ENCODE peak calls at places on chromosomes 16 and 17, in seven cellular contexts. C is sigmoid colon, A is breast epithelium, J is stomach, Y is prostate gland, O is spleen, T is upper lobe of left lung. G is an unnamed sample. For H3K9me3 and H3K4me1, the result is how much of the 10 kb centered on the place peaks cover.

GRCh38 chr16:60337671-60338070 is 1603.6 kb upstream of the GOT2 start:
- DNase-seq in J (no peak), T (no peak), Y (no peak), C (no peak), O (no peak), A (no peak), G (no peak)

GRCh38 chr16:88817785-88818609 is 6.3 kb upstream of the APRT start:
- DNase-seq in C (no peak), Y (no peak), J (no peak), T (no peak), A (no peak), O (no peak), G (no peak)

GRCh38 chr17:28372203-28372944 is 880 bp downstream of the SARM1 start:
- DNase-seq in T (no peak), A (no peak), J (no peak), Y (no peak), O (peak), C (no peak), G (no peak)

GRCh38 chr16:997440-998051 is 16.0 kb downstream of the SOX8 start:
- DNase-seq in C (no peak), A (no peak), O (no peak), Y (peak), T (peak), J (peak), G (peak)

GRCh38 chr16:85724936-85725335 is 26.0 kb downstream of the C16orf74 start:
- DNase-seq in J (no peak), T (no peak), C (no peak), O (no peak), Y (no peak), A (no peak), G (no peak)

GRCh38 chr17:8647202-8647601 is 16.7 kb upstream of the MYH10 start:
- DNase-seq in J (no peak), C (no peak), Y (no peak), T (no peak), A (no peak), O (no peak), G (no peak)

GRCh38 chr16:50093607-50094570 is 28.1 kb downstream of the HEATR3 start:
- DNase-seq in Y (peak), C (peak), A (no peak), O (no peak), J (peak), T (peak), G (peak)

GRCh38 chr16:66435896-66436295 is 8.8 kb downstream of the BEAN1 start:
- DNase-seq in J (no peak), A (no peak), T (no peak), C (no peak), Y (no peak), O (no peak), G (no peak)

GRCh38 chr16:86239381-86239780 is 270.9 kb upstream of the FOXF1 start:
- DNase-seq in O (no peak), Y (no peak), T (no peak), J (no peak), C (peak), A (no peak), G (no peak)

GRCh38 chr17:41625602-41626001 is 1.2 kb upstream of the KRT17 start:
- DNase-seq in Y (peak), C (peak), J (no peak), O (peak), A (peak), T (no peak), G (no peak)

GRCh38 chr16:85451646-85452363 is 161.3 kb upstream of the GSE1 start:
- DNase-seq in J (no peak), Y (no peak), O (no peak), C (no peak), A (no peak), T (no peak), G (no peak)

GRCh38 chr16:84048306-84048705 is 5.7 kb upstream of the SLC38A8 start:
- DNase-seq in O (peak), Y (peak), J (peak), A (no peak), C (peak), T (no peak), G (no peak)

GRCh38 chr17:57114085-57114673 is 29.1 kb downstream of the AKAP1 start:
- DNase-seq in A (no peak), J (peak), Y (no peak), T (peak), O (peak), C (no peak), G (peak)

GRCh38 chr17:49414271-49414621 is 436 bp downstream of the PHB1 start:
- DNase-seq in J (no peak), A (no peak), O (no peak), T (no peak), Y (no peak), C (no peak), G (peak)

GRCh38 chr17:1153795-1154546 is 25.8 kb downstream of the ABR start:
- DNase-seq in T (no peak), A (no peak), C (peak), J (no peak), O (no peak), Y (no peak), G (peak)

GRCh38 chr16:959232-960040 is 11.3 kb downstream of the LMF1 start:
- DNase-seq in C (no peak), O (no peak), Y (no peak), T (no peak), J (no peak), A (no peak), G (no peak)

GRCh38 chr16:21619765-21620462 is 20.5 kb downstream of the METTL9 start:
- DNase-seq in J (no peak), C (no peak), O (no peak), Y (no peak), A (no peak), T (no peak), G (no peak)

GRCh38 chr17:61426482-61427304 is 25.5 kb upstream of the TBX4 start:
- DNase-seq in T (no peak), J (no peak), O (no peak), A (no peak), Y (no peak), C (no peak), G (no peak)

GRCh38 chr16:89615176-89615575 is 1.7 kb downstream of the DPEP1 start:
- DNase-seq in T (no peak), J (no peak), O (no peak), C (no peak), Y (no peak), A (no peak), G (no peak)

GRCh38 chr17:60501589-60501988 is 24.5 kb downstream of the APPBP2 start:
- DNase-seq in T (no peak), O (no peak), C (no peak), A (no peak), J (no peak), Y (no peak), G (no peak)

GRCh38 chr17:41848788-41849187 is 11.2 kb downstream of the KLHL10 start:
- DNase-seq in T (no peak), C (no peak), A (no peak), O (no peak), Y (no peak), J (no peak), G (no peak)

GRCh38 chr17:44354582-44355309 is 8.9 kb downstream of the FAM171A2 start:
- DNase-seq in C (no peak), A (no peak), O (peak), Y (no peak), T (peak), J (no peak), G (peak)

GRCh38 chr17:30990458-30990857 is 19.6 kb downstream of the RNF135 start:
- DNase-seq in A (no peak), Y (no peak), C (no peak), J (no peak), O (no peak), T (no peak), G (no peak)

GRCh38 chr16:12339686-12340085 is 363.2 kb downstream of the SNX29 start:
- DNase-seq in C (no peak), Y (no peak), T (no peak), O (no peak), J (no peak), A (no peak), G (no peak)

GRCh38 chr17:4658478-4659305 is 17.2 kb upstream of the ALOX15 start:
- DNase-seq in J (no peak), A (no peak), Y (no peak), O (no peak), C (no peak), T (no peak), G (no peak)

GRCh38 chr17:33113281-33114010 is 121.8 kb downstream of the SPACA3 start:
- DNase-seq in O (no peak), C (no peak), Y (no peak), J (no peak), A (no peak), T (no peak), G (no peak)

GRCh38 chr17:78224226-78225087 is 7.0 kb upstream of the TMEM235 start:
- DNase-seq in A (no peak), T (no peak), C (no peak), J (no peak), Y (no peak), O (no peak), G (no peak)

GRCh38 chr16:84087461-84088151 is 29.1 kb downstream of the MBTPS1 start:
- DNase-seq in O (no peak), C (no peak), T (no peak), Y (no peak), J (no peak), A (no peak), G (no peak)

GRCh38 chr16:81817789-81818304 is 38.8 kb downstream of the PLCG2 start:
- DNase-seq in A (no peak), O (peak), T (peak), C (no peak), Y (no peak), J (peak), G (peak)

GRCh38 chr17:40443196-40443987 is at the start of gene IGFBP4:
- DNase-seq in A (peak), Y (peak), O (peak), J (peak), C (peak), T (peak), G (peak)

GRCh38 chr16:58499615-58500328 is at the start of gene NDRG4:
- DNase-seq in O (peak), A (peak), T (peak), J (peak), Y (no peak), C (peak), G (peak)

GRCh38 chr17:16346721-16347271 is 6.5 kb downstream of the CENPV start:
- DNase-seq in A (no peak), T (no peak), J (no peak), C (peak), O (no peak), Y (no peak), G (no peak)
- TF ChIP-seq POLR2AphosphoS5 in A (no peak), T (no peak), J (no peak), C (no peak), O (no peak), Y (no peak), G (no peak)

DNA sequence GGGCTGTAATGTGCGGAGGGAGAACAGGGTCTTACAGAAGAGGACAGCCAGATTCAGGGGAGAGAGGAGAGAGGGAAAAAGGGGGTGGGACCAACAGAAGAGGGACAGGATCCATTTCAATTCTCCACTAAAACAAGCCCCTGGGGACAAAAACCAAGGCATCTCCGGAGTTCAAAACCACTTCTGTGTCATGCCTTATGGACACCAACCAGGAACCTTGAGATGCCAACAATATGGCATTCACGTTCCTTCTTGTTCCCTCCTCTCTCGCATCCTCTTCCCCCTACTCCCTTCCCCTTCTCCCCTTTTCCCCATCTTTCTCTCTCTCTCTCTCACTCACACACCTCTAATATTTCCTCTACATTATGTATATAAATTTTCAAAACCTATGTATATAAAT is 123.2 kb downstream of the SLC39A11 start:
- DNase-seq in C (no peak), J (no peak), O (no peak), T (no peak), Y (no peak), A (no peak), G (no peak)
- H3K9me3 ChIP-seq in C (under half), J (under half), O (under half), T (under half), Y (under half), A (under half), G (under half)

GRCh38 chr17:17535957-17536356 is 39.8 kb upstream of the RASD1 start:
- DNase-seq in J (peak), T (peak), C (peak), O (no peak), A (peak), Y (peak), G (peak)
- H3K4me1 ChIP-seq in J (half or more), T (under half), C (under half), O (under half), A (under half), Y (under half), G (under half)

DNA sequence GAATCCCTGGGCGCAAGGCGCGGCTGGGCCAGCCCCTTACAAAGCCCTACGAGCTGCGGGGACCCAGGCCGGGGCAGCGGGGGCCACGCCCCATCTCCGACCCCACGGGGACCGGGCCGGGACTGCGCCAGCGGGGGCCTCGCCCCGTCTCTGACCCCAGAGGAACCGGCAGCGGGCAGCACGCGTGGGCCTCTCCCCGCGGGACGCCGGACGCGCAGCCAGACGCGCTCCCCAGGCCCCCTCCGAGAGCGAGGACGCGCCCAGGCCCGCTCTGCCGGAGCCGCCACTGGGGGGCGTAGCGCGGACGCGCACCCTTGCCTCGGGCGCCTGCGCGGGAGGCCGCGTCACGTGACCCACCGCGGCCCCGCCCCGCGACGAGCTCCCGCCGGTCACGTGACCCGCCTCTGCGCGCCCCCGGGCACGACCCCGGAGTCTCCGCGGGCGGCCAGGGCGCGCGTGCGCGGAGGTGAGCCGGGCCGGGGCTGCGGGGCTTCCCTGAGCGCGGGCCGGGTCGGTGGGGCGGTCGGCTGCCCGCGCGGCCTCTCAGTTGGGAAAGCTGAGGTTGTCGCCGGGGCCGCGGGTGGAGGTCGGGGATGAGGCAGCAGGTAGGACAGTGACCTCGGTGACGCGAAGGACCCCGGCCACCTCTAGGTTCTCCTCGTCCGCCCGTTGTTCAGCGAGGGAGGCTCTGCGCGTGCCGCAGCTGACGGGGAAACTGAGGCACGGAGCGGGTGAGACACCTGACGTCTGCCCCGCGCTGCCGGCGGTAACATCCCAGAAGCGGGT is at the start of gene GAA:
- DNase-seq in J (peak), A (peak), C (peak), Y (peak), O (peak), T (peak), G (peak)
- TF ChIP-seq POLR2AphosphoS5 in J (peak), A (no peak), C (peak), Y (no peak), O (peak), T (peak), G (no peak)

GRCh38 chr17:27153005-27153404 is 140.9 kb upstream of the WSB1 start:
- DNase-seq in A (no peak), C (no peak), Y (no peak), O (peak), T (no peak), J (no peak), G (no peak)
- H3K9me3 ChIP-seq in A (under half), C (under half), Y (under half), O (under half), T (under half), J (under half), G (under half)

DNA sequence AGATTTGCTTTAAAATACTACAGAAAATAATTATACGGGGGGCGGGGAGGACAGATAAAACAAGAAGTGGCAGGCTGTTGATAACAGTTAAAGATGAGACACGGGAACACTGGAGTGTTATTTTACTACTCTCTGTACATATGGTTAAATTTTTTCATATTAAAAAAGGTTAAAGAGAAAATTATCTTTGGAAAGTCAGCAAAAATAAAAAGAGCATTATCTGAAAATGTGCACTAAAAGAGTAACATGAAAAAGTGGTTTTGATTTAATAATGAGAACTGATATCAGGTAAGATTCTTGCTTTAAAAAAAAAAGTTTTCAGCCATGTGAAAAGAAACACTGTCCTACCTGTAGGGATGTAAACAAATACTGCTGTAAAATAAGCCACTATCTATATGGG is 46.9 kb downstream of the ERN1 start:
- DNase-seq in O (no peak), A (no peak), J (no peak), Y (no peak), T (no peak), C (no peak), G (no peak)
- H3K4me1 ChIP-seq in O (under half), A (under half), J (half or more), Y (under half), T (half or more), C (under half), G (under half)

GRCh38 chr17:38672788-38673713 is 1.7 kb downstream of the EPOP start:
- DNase-seq in O (peak), A (no peak), C (no peak), Y (no peak), J (no peak), T (no peak), G (no peak)

GRCh38 chr17:38674749-38675615 is at the start of gene EPOP:
- DNase-seq in A (peak), J (peak), T (peak), Y (peak), C (peak), O (peak), G (peak)

GRCh38 chr17:38674013-38674748 is 576 bp downstream of the EPOP start:
- DNase-seq in Y (no peak), T (peak), O (peak), J (peak), A (no peak), C (no peak), G (peak)

GRCh38 chr17:38673714-38674012 is 1.1 kb downstream of the EPOP start:
- DNase-seq in A (no peak), T (no peak), C (no peak), J (peak), O (no peak), Y (no peak), G (no peak)

DNA sequence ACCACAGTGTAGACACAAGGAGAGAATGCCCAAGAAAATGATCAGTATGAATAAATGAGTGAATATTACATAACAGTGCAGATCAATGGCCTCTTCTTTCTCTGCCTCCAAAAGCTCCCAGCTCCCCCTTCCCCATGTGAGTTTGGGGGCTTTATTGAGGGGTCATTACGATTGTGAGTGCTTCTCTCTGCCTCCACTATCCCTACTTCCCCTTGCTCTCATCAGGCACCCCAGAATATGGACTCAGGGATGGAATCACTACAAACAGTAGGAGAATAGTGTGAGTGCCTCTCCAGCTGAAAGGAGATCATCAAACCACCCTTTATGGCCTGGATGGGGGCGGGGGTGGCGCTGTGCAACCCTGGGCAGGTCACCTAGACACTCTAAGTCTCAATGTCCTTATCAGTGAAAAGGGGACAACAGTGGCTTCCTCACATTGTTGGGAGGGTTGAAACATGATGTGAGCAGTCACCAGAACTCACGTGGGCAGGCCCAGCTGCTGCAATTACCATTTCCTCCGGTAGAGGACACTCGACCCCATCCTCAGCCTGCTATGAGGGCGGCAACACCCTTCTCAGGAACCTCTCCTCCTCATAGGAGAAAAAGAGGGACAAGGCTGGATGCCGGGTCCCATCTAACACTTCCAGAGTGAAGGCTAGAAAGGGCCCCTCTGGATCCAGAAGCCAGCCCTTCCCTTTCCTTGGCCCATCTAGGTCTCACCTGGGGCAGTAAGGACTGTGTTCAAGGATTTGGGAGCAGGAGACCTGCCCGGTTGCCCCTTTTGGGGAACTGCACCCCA is 2.1 kb upstream of the EPOP start:
- DNase-seq in T (peak), C (peak), Y (peak), A (peak), O (peak), J (peak), G (peak)
- TF ChIP-seq POLR2AphosphoS5 in T (peak), C (peak), Y (peak), A (peak), O (no peak), J (peak), G (no peak)